ENCODE peak calls at places on chromosomes 13 and 19, in nine cellular contexts. B is mesendoderm, D is left ventricle myocardium inferior, Y is BE2C, R is suprapubic skin, P is aorta, N is IMR-90, J is sigmoid colon, V is uterus. Z is an unnamed sample. For H3K36me3, the result is how much of the 10 kb centered on the place peaks cover.

GRCh38 chr19:41564515-41565383 is 11.2 kb upstream of the CEACAM21 start:
- DNase-seq in N (no peak), Y (no peak), J (no peak), D (no peak), V (no peak), B (peak), P (no peak), R (no peak), Z (no peak)

GRCh38 chr19:30227661-30228112 is 144.5 kb upstream of the ZNF536 start:
- DNase-seq in B (peak), D (peak), J (peak), Y (peak), R (no peak), N (peak), P (no peak), V (peak), Z (peak)

GRCh38 chr19:23343434-23344010 is 51.7 kb downstream of the ZNF91 start:
- DNase-seq in Y (no peak), P (no peak), R (no peak), V (no peak), D (no peak), N (no peak), J (no peak), B (no peak), Z (no peak)

GRCh38 chr13:106337096-106337495 is 198.4 kb downstream of the EFNB2 start:
- DNase-seq in J (no peak), V (no peak), R (no peak), P (no peak), N (peak), D (no peak), B (no peak), Y (no peak), Z (no peak)

GRCh38 chr19:55316646-55317045 is 8.5 kb downstream of the TMEM150B start:
- DNase-seq in B (no peak), V (no peak), P (no peak), R (no peak), D (no peak), N (no peak), J (no peak), Y (no peak), Z (no peak)

GRCh38 chr19:12365094-12365371 is 450 bp downstream of the ZNF442 start:
- DNase-seq in Y (peak), R (no peak), J (peak), N (peak), B (peak), D (no peak), P (no peak), V (no peak), Z (no peak)

GRCh38 chr19:23558541-23558940 is 128.5 kb downstream of the ZNF675 start:
- DNase-seq in N (no peak), J (no peak), D (no peak), Y (no peak), R (no peak), V (no peak), P (no peak), B (no peak), Z (no peak)

GRCh38 chr13:40058757-40059236 is 403.3 kb downstream of the COG6 start:
- DNase-seq in J (no peak), N (no peak), Y (no peak), D (no peak), V (no peak), R (no peak), B (no peak), P (no peak), Z (no peak)

GRCh38 chr19:9741476-9742171 is 26.9 kb downstream of the ZNF846 start:
- DNase-seq in V (no peak), R (no peak), J (no peak), N (peak), Y (no peak), P (no peak), B (no peak), D (no peak), Z (no peak)

GRCh38 chr13:112457081-112457480 is 80.9 kb downstream of the SPACA7 start:
- DNase-seq in R (no peak), D (no peak), Y (no peak), J (no peak), B (no peak), V (no peak), N (no peak), P (no peak), Z (no peak)

GRCh38 chr13:40660270-40660669 is 6.2 kb downstream of the FOXO1 start:
- DNase-seq in R (no peak), J (no peak), B (no peak), D (no peak), V (no peak), Y (no peak), P (no peak), N (no peak), Z (no peak)

GRCh38 chr19:30799854-30800755 is 427.9 kb downstream of the ZNF536 start:
- DNase-seq in D (peak), B (peak), N (no peak), Y (peak), P (no peak), V (no peak), R (no peak), J (no peak), Z (peak)

GRCh38 chr13:32323912-32324311 is 8.6 kb downstream of the BRCA2 start:
- DNase-seq in D (no peak), R (no peak), J (no peak), P (no peak), N (peak), B (no peak), V (no peak), Y (no peak), Z (no peak)

GRCh38 chr19:38805180-38805579 is 7.6 kb downstream of the LGALS4 start:
- DNase-seq in V (no peak), Y (no peak), P (peak), R (no peak), N (no peak), J (peak), B (no peak), D (no peak), Z (no peak)

GRCh38 chr19:459724-460511 is 915 bp downstream of the SHC2 start:
- DNase-seq in Y (peak), D (peak), B (peak), V (peak), J (peak), R (no peak), N (peak), P (peak), Z (no peak)

GRCh38 chr19:3743486-3743885 is 18.0 kb downstream of the APBA3 start:
- DNase-seq in J (no peak), D (no peak), V (no peak), B (peak), R (no peak), N (no peak), P (no peak), Y (no peak), Z (no peak)

GRCh38 chr19:40671404-40671803 is 19.0 kb downstream of the NUMBL start:
- DNase-seq in P (no peak), J (no peak), V (no peak), Y (no peak), N (no peak), B (no peak), D (peak), R (no peak), Z (no peak)

GRCh38 chr19:39858541-39858940 is 12.4 kb upstream of the FBL start:
- DNase-seq in B (peak), J (peak), D (peak), Y (peak), P (no peak), R (no peak), V (no peak), N (peak), Z (peak)

GRCh38 chr13:107203146-107203847 is 635.4 kb upstream of the ARGLU1 start:
- DNase-seq in J (no peak), R (no peak), B (peak), V (no peak), N (no peak), D (no peak), P (no peak), Y (peak), Z (no peak)

GRCh38 chr13:32211788-32212187 is 103.4 kb downstream of the ZAR1L start:
- DNase-seq in B (peak), R (no peak), N (peak), V (no peak), P (no peak), Y (no peak), D (no peak), J (peak), Z (no peak)

GRCh38 chr19:23531231-23531790 is 136.0 kb upstream of the ZNF91 start:
- DNase-seq in R (no peak), N (no peak), D (no peak), P (no peak), Y (no peak), B (no peak), J (no peak), V (no peak), Z (no peak)

GRCh38 chr19:13098291-13099072 is 4.2 kb downstream of the LYL1 start:
- DNase-seq in N (no peak), P (no peak), R (no peak), D (no peak), V (peak), J (peak), B (peak), Y (no peak), Z (peak)

GRCh38 chr19:10419646-10420443 is 493 bp upstream of the PDE4A start:
- DNase-seq in R (no peak), Y (peak), N (peak), V (no peak), B (peak), D (no peak), J (no peak), P (no peak), Z (no peak)

GRCh38 chr19:46579286-46579944 is 21.7 kb upstream of the CALM3 start:
- DNase-seq in V (no peak), P (no peak), D (no peak), N (no peak), B (peak), R (no peak), J (no peak), Y (peak), Z (no peak)

GRCh38 chr13:102863590-102863989 is 17.8 kb downstream of the ERCC5 start:
- DNase-seq in J (no peak), N (no peak), P (no peak), R (no peak), Y (no peak), V (no peak), B (no peak), D (peak), Z (no peak)

GRCh38 chr19:41563847-41564514 is 12.0 kb upstream of the CEACAM21 start:
- DNase-seq in D (no peak), N (no peak), J (no peak), R (no peak), P (no peak), Y (no peak), B (peak), V (no peak), Z (no peak)

GRCh38 chr19:23996549-23996948 is 81.9 kb downstream of the ZNF726 start:
- DNase-seq in R (no peak), V (no peak), D (no peak), J (no peak), B (peak), Y (peak), P (no peak), N (no peak), Z (no peak)

GRCh38 chr13:51955281-51955771 is 55.9 kb downstream of the ATP7B start:
- DNase-seq in P (no peak), B (no peak), Y (no peak), N (no peak), J (no peak), R (no peak), D (no peak), V (no peak), Z (no peak)

GRCh38 chr13:97068146-97068545 is 73.9 kb upstream of the OXGR1 start:
- DNase-seq in P (no peak), R (no peak), D (no peak), V (no peak), Y (no peak), B (peak), N (peak), J (no peak), Z (no peak)

GRCh38 chr13:112202266-112202665 is 135.3 kb downstream of the SOX1 start:
- DNase-seq in D (no peak), N (no peak), J (no peak), R (no peak), B (no peak), Y (no peak), P (peak), V (no peak), Z (no peak)

GRCh38 chr13:44801990-44802389 is 187.3 kb downstream of the NUFIP1 start:
- DNase-seq in Y (no peak), V (no peak), N (peak), R (no peak), J (no peak), P (no peak), D (no peak), B (no peak), Z (no peak)

GRCh38 chr13:45928843-45929242 is 77.3 kb upstream of the SIAH3 start:
- DNase-seq in R (no peak), B (no peak), P (no peak), J (no peak), Y (no peak), N (no peak), D (no peak), V (no peak), Z (no peak)

GRCh38 chr13:92303428-92303827 is 905.0 kb downstream of the GPC5 start:
- DNase-seq in J (no peak), N (peak), P (no peak), V (no peak), D (no peak), R (no peak), B (no peak), Y (no peak), Z (no peak)

GRCh38 chr13:83815598-83815997 is 66.7 kb downstream of the SLITRK1 start:
- DNase-seq in R (no peak), J (no peak), V (no peak), N (no peak), P (no peak), D (no peak), B (peak), Y (no peak), Z (no peak)

GRCh38 chr13:53873558-53873957 is 844.9 kb downstream of the OLFM4 start:
- DNase-seq in B (no peak), V (no peak), R (no peak), Y (no peak), J (no peak), D (no peak), N (no peak), P (no peak), Z (no peak)

GRCh38 chr19:12834418-12834943 is at the start of gene RTBDN:
- DNase-seq in V (no peak), Y (no peak), R (no peak), P (no peak), B (peak), N (no peak), D (no peak), J (no peak), Z (no peak)

GRCh38 chr13:57630661-57631606 is 610 bp upstream of the PCDH17 start:
- DNase-seq in R (no peak), J (no peak), V (no peak), P (peak), D (no peak), N (no peak), B (peak), Y (peak), Z (no peak)

GRCh38 chr13:112917731-112918130 is 51.3 kb upstream of the MCF2L start:
- DNase-seq in R (no peak), N (no peak), P (no peak), B (no peak), Y (no peak), D (no peak), J (peak), V (no peak), Z (no peak)

GRCh38 chr13:27106144-27106543 is 65.5 kb downstream of the USP12 start:
- DNase-seq in N (no peak), B (no peak), R (no peak), Y (no peak), D (no peak), V (no peak), J (no peak), P (no peak), Z (no peak)
- H3K36me3 ChIP-seq in N (under half), B (under half), R (under half), Y (under half), D (under half), V (under half), J (under half), P (under half), Z (under half)

GRCh38 chr19:19655641-19656343 is 7.7 kb downstream of the ATP13A1 start:
- DNase-seq in J (no peak), N (no peak), Y (no peak), P (no peak), R (no peak), D (no peak), V (no peak), B (no peak), Z (no peak)
- H3K36me3 ChIP-seq in J (half or more), N (half or more), Y (half or more), P (under half), R (half or more), D (half or more), V (under half), B (under half), Z (half or more)

GRCh38 chr19:2042485-2043268 is 8.4 kb downstream of the MKNK2 start:
- DNase-seq in Y (no peak), P (peak), B (no peak), J (peak), D (no peak), V (peak), N (no peak), R (peak), Z (peak)

GRCh38 chr19:2043864-2044708 is 7.0 kb downstream of the MKNK2 start:
- DNase-seq in Y (no peak), N (no peak), J (peak), B (no peak), D (no peak), R (peak), V (peak), P (no peak), Z (no peak)

GRCh38 chr19:2044709-2045500 is 6.1 kb downstream of the MKNK2 start:
- DNase-seq in R (peak), D (no peak), Y (no peak), V (peak), J (no peak), P (no peak), N (no peak), B (no peak), Z (no peak)

GRCh38 chr19:2041686-2042484 is 9.2 kb downstream of the MKNK2 start:
- DNase-seq in J (peak), V (peak), D (peak), N (peak), B (peak), R (peak), P (peak), Y (peak), Z (peak)

GRCh38 chr19:2043269-2043641 is 7.8 kb downstream of the MKNK2 start:
- DNase-seq in R (no peak), P (peak), B (no peak), Y (no peak), V (peak), D (no peak), N (no peak), J (peak), Z (peak)
- H3K36me3 ChIP-seq in R (half or more), P (under half), B (under half), Y (half or more), V (under half), D (half or more), N (half or more), J (half or more), Z (half or more)

DNA sequence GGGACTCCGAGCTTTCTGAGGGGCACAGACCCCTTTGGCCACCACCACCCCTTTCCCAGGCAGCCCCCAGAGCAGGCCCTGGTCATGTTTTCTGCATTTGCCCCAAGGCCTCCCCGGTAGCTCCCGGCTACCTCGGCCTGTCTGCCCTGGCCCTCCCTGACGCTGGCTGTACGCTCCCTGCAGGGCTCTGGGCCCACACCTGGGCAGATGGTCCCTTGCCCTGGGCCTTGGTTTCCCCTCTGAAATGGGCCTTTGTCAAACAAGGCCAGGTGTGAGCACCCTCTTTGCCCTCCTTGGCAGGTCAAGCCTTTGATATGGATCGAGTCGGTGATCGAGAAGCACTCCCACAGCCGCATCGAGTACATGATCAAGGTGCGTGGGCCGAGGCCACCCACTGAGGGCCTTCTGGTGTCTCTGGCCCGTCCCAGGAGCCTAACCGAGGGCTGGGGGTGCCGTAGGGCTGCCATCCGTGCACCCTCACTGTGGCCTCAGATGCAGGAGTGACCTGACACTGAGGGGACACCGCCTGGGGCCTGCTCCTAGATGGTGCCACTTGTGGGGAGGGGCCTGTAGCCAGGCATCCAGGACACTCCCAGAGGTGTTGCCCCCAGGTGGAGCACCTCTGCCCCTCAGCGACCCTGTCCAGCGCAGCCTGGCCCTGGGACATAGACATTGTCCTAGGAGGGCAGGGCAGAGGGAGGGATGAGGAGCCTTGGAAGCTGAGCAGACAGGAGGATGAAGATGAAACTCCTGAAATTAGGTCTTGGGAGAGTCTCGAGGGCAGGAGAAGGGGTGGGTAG is 30.3 kb downstream of the AP1M1 start:
- DNase-seq in N (no peak), R (no peak), Y (no peak), P (no peak), V (no peak), J (no peak), B (no peak), D (no peak), Z (no peak)
- H3K36me3 ChIP-seq in N (half or more), R (half or more), Y (under half), P (under half), V (under half), J (under half), B (under half), D (half or more), Z (half or more)

DNA sequence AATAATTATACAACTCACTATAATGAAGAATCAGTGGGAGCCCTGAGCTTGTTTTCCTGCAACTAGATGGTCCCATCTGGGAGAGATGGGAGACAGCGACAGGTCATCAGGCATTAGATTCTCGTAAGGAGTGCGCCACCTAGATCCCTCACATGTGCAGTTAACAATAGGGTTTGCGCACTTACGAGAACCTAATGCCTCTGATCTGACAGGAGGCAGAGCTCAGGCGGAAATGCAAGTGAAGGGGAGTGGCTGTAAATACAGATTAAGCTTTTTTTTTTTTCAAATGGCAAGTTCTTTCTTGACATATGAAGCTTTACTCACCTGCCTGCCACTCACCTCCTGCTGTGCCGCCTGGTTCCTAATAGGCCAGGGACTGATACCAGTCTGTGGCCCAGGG is 14.4 kb downstream of the CDC16 start:
- DNase-seq in R (no peak), P (no peak), Y (no peak), B (no peak), J (no peak), D (no peak), N (no peak), V (no peak), Z (no peak)
- H3K36me3 ChIP-seq in R (half or more), P (under half), Y (half or more), B (under half), J (under half), D (half or more), N (under half), V (under half), Z (half or more)

GRCh38 chr19:35544110-35544802 is 1.2 kb upstream of the TMEM147 start:
- DNase-seq in B (no peak), P (no peak), Y (no peak), J (no peak), R (no peak), V (no peak), N (no peak), D (no peak), Z (no peak)
- H3K36me3 ChIP-seq in B (under half), P (under half), Y (under half), J (under half), R (under half), V (under half), N (under half), D (under half), Z (under half)

GRCh38 chr19:36086326-36086725 is 24.6 kb upstream of the OVOL3 start:
- DNase-seq in B (no peak), N (no peak), P (no peak), R (no peak), D (no peak), Y (no peak), J (no peak), V (no peak), Z (no peak)
- H3K36me3 ChIP-seq in B (under half), N (under half), P (under half), R (under half), D (under half), Y (half or more), J (under half), V (under half), Z (under half)

Z was measured in lower lobe of right lung.